ENCODE peak calls at places on chromosomes 2 and 18, in four cellular contexts. One of them, this sample, is unnamed. For H3K4me1, the result is how much of the 10 kb centered on the place peaks cover.

GRCh38 chr2:113175101-113175628 is 1.4 kb downstream of the PSD4 start:
- DNase-seq in HepG2: no peak
- DNase-seq in H1: no peak
- DNase-seq in GM12878: peak
- DNase-seq in this sample: no peak

GRCh38 chr2:63755216-63755615 is 86.5 kb upstream of the UGP2 start:
- DNase-seq in HepG2: no peak
- DNase-seq in H1: no peak
- DNase-seq in GM12878: no peak
- DNase-seq in this sample: no peak

GRCh38 chr18:79643049-79643765 is 36.4 kb upstream of the CTDP1 start:
- DNase-seq in HepG2: no peak
- DNase-seq in H1: no peak
- DNase-seq in GM12878: no peak
- DNase-seq in this sample: no peak

GRCh38 chr18:62324917-62325805 is at the start of gene TNFRSF11A:
- DNase-seq in HepG2: no peak
- DNase-seq in H1: peak
- DNase-seq in GM12878: no peak
- DNase-seq in this sample: no peak

GRCh38 chr2:217622205-217622621 is 380.6 kb downstream of the TNS1 start:
- DNase-seq in HepG2: peak
- DNase-seq in H1: no peak
- DNase-seq in GM12878: no peak
- DNase-seq in this sample: peak

GRCh38 chr2:130729311-130730299 is 735 bp downstream of the GPR148 start:
- DNase-seq in HepG2: no peak
- DNase-seq in H1: no peak
- DNase-seq in GM12878: no peak
- DNase-seq in this sample: no peak

GRCh38 chr2:47225061-47225783 is 70.1 kb upstream of the STPG4 start:
- DNase-seq in HepG2: peak
- DNase-seq in H1: no peak
- DNase-seq in GM12878: no peak
- DNase-seq in this sample: no peak

GRCh38 chr18:79863161-79863945 is 65.6 kb downstream of the KCNG2 start:
- DNase-seq in HepG2: no peak
- DNase-seq in H1: peak
- DNase-seq in GM12878: no peak
- DNase-seq in this sample: no peak

GRCh38 chr2:154455871-154456270 is 242.6 kb upstream of the KCNJ3 start:
- DNase-seq in HepG2: no peak
- DNase-seq in H1: no peak
- DNase-seq in GM12878: no peak
- DNase-seq in this sample: no peak

GRCh38 chr2:105934467-105934866 is 189.8 kb downstream of the NCK2 start:
- DNase-seq in HepG2: peak
- DNase-seq in H1: no peak
- DNase-seq in GM12878: no peak
- DNase-seq in this sample: no peak

GRCh38 chr2:190533175-190533967 is 1.2 kb downstream of the NEMP2 start:
- DNase-seq in HepG2: no peak
- DNase-seq in H1: no peak
- DNase-seq in GM12878: no peak
- DNase-seq in this sample: no peak

GRCh38 chr2:172211507-172211906 is 108.8 kb upstream of the DLX2 start:
- DNase-seq in HepG2: no peak
- DNase-seq in H1: no peak
- DNase-seq in GM12878: no peak
- DNase-seq in this sample: no peak

GRCh38 chr18:8930990-8931648 is 171.4 kb upstream of the NDUFV2 start:
- DNase-seq in HepG2: no peak
- DNase-seq in H1: no peak
- DNase-seq in GM12878: no peak
- DNase-seq in this sample: no peak

GRCh38 chr2:103991591-103991990 is 862.3 kb upstream of the POU3F3 start:
- DNase-seq in HepG2: peak
- DNase-seq in H1: no peak
- DNase-seq in GM12878: no peak
- DNase-seq in this sample: no peak

GRCh38 chr2:17476060-17476459 is 42.2 kb downstream of the RAD51AP2 start:
- DNase-seq in HepG2: no peak
- DNase-seq in H1: no peak
- DNase-seq in GM12878: no peak
- DNase-seq in this sample: no peak

GRCh38 chr2:48723125-48723524 is 32.4 kb downstream of the LHCGR start:
- DNase-seq in HepG2: no peak
- DNase-seq in H1: no peak
- DNase-seq in GM12878: no peak
- DNase-seq in this sample: no peak

GRCh38 chr2:172433169-172433568 is 5.8 kb downstream of the ITGA6 start:
- DNase-seq in HepG2: no peak
- DNase-seq in H1: no peak
- DNase-seq in GM12878: no peak
- DNase-seq in this sample: no peak

GRCh38 chr2:45826889-45827635 is 175.6 kb downstream of the PRKCE start:
- DNase-seq in HepG2: no peak
- DNase-seq in H1: no peak
- DNase-seq in GM12878: no peak
- DNase-seq in this sample: no peak

GRCh38 chr18:57910134-57910533 is 107.0 kb upstream of the ATP8B1 start:
- DNase-seq in HepG2: no peak
- DNase-seq in H1: no peak
- DNase-seq in GM12878: no peak
- DNase-seq in this sample: no peak

GRCh38 chr2:221500501-221501209 is 71.4 kb downstream of the EPHA4 start:
- DNase-seq in HepG2: no peak
- DNase-seq in H1: no peak
- DNase-seq in GM12878: no peak
- DNase-seq in this sample: no peak

GRCh38 chr2:234305846-234306245 is 191.0 kb downstream of the ARL4C start:
- DNase-seq in HepG2: no peak
- DNase-seq in H1: no peak
- DNase-seq in GM12878: no peak
- DNase-seq in this sample: no peak

GRCh38 chr18:29378739-29379138 is 1201.8 kb upstream of the CDH2 start:
- DNase-seq in HepG2: no peak
- DNase-seq in H1: no peak
- DNase-seq in GM12878: no peak
- DNase-seq in this sample: no peak

GRCh38 chr2:241156997-241157441 is 6.8 kb downstream of the PPP1R7 start:
- DNase-seq in HepG2: no peak
- DNase-seq in H1: no peak
- DNase-seq in GM12878: no peak
- DNase-seq in this sample: no peak

GRCh38 chr2:28557389-28558119 is 61.7 kb downstream of the PLB1 start:
- DNase-seq in HepG2: no peak
- DNase-seq in H1: no peak
- DNase-seq in GM12878: no peak
- DNase-seq in this sample: no peak

GRCh38 chr2:222318712-222319575 is 20.1 kb upstream of the PAX3 start:
- DNase-seq in HepG2: no peak
- DNase-seq in H1: peak
- DNase-seq in GM12878: no peak
- DNase-seq in this sample: no peak

GRCh38 chr2:25232248-25232825 is 64.0 kb upstream of the POMC start:
- DNase-seq in HepG2: no peak
- DNase-seq in H1: no peak
- DNase-seq in GM12878: no peak
- DNase-seq in this sample: no peak

GRCh38 chr2:66897181-66897580 is 462.3 kb downstream of the MEIS1 start:
- DNase-seq in HepG2: no peak
- DNase-seq in H1: no peak
- DNase-seq in GM12878: no peak
- DNase-seq in this sample: no peak

DNA sequence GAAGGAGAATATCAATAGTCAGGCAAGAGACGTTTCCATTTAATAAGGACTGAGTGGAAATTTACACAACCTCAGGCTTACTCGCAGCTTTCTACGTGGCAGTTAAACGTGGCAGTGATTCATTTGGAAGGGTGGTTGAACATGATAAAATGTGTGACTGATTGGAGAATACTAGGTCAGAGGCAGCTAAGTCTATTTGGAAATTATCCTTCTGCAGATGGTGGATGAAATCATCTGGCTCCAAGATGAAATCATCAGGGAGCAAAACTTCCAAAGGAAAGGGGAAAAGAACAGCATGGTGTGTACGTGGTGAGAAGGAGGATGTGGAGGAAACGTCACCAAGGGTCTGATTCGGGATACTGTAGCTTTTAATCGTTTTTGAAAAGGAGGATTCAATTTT is 47.8 kb downstream of the COL3A1 start:
- DNase-seq in HepG2: no peak
- DNase-seq in H1: no peak
- DNase-seq in GM12878: no peak
- DNase-seq in this sample: no peak
- TF ChIP-seq SUZ12 in HepG2: no peak
- TF ChIP-seq SUZ12 in H1: no peak
- TF ChIP-seq SUZ12 in GM12878: no peak
- TF ChIP-seq SUZ12 in this sample: no peak

DNA sequence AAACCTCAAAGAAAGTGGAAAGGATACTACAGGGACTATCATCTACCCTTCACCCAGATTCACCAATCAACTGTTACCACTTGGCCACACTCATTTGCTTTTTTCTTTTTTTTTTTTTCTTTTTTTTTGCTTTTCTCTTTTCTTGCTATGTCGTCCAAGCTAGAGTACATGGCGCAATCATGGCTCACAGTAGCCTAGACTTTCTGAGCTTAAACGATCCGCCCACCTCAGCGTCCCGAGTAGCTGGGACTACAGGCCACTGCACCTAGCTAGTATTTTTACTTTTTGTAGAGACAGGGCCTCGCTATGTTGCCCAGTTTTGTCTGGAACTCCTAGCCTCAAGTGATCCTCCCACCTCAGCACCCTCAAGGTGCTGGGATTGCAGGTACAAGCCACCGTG is 24.0 kb downstream of the BIN1 start:
- DNase-seq in HepG2: no peak
- DNase-seq in H1: no peak
- DNase-seq in GM12878: no peak
- DNase-seq in this sample: no peak
- H3K4me1 ChIP-seq in HepG2: under half
- H3K4me1 ChIP-seq in H1: under half
- H3K4me1 ChIP-seq in GM12878: half or more
- H3K4me1 ChIP-seq in this sample: half or more

GRCh38 chr18:23268641-23269040 is 133.4 kb downstream of the CABLES1 start:
- DNase-seq in HepG2: no peak
- DNase-seq in H1: no peak
- DNase-seq in GM12878: no peak
- DNase-seq in this sample: no peak

GRCh38 chr18:23269931-23270330 is 134.6 kb downstream of the CABLES1 start:
- DNase-seq in HepG2: no peak
- DNase-seq in H1: no peak
- DNase-seq in GM12878: no peak
- DNase-seq in this sample: no peak

GRCh38 chr18:23265691-23266399 is 130.6 kb downstream of the CABLES1 start:
- DNase-seq in HepG2: no peak
- DNase-seq in H1: no peak
- DNase-seq in GM12878: no peak
- DNase-seq in this sample: no peak

GRCh38 chr18:23267447-23267776 is 132.1 kb downstream of the CABLES1 start:
- DNase-seq in HepG2: no peak
- DNase-seq in H1: no peak
- DNase-seq in GM12878: no peak
- DNase-seq in this sample: no peak

DNA sequence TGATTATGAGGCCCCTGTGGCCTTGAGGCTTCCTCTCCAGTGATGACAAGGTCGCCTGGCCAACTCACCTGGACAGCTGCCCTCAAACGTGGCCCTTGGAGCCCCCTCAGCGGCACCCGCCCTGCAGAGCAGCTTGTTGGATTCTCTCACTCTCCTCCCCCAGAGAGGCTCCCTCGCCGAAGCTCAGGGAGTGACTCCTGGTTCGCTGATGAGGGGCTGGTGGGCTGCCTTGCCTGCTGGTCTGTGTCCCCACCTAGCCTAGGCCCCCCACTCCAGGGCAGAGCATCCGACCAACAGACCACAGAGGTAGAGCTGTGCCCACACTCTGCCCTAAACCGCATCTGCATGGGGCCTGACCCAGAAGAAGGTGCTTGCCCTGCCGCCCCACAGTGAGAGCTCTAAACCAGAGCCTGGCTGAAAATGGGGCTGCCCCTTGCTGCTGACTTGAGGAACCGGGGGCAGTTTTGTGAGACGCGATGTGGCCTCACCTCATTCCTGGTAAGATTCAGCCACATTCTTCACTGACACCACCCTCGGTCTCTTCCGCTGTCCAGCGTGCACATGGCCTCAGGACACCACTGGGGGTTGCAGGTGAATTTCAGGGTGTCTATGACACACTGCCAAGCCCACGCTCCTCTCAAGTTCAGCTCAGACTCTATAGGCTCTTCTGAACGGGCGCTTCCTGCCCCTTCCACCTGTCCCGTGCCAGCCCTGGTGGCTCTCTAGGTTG is 131.6 kb downstream of the CABLES1 start:
- DNase-seq in HepG2: no peak
- DNase-seq in H1: no peak
- DNase-seq in GM12878: no peak
- DNase-seq in this sample: no peak
- TF ChIP-seq SUZ12 in HepG2: no peak
- TF ChIP-seq SUZ12 in H1: no peak
- TF ChIP-seq SUZ12 in GM12878: no peak
- TF ChIP-seq SUZ12 in this sample: no peak

GRCh38 chr2:236748385-236748784 is 178.8 kb downstream of the ACKR3 start:
- DNase-seq in HepG2: no peak
- DNase-seq in H1: no peak
- DNase-seq in GM12878: no peak
- DNase-seq in this sample: no peak
- H3K4me1 ChIP-seq in HepG2: under half
- H3K4me1 ChIP-seq in H1: under half
- H3K4me1 ChIP-seq in GM12878: under half
- H3K4me1 ChIP-seq in this sample: under half

DNA sequence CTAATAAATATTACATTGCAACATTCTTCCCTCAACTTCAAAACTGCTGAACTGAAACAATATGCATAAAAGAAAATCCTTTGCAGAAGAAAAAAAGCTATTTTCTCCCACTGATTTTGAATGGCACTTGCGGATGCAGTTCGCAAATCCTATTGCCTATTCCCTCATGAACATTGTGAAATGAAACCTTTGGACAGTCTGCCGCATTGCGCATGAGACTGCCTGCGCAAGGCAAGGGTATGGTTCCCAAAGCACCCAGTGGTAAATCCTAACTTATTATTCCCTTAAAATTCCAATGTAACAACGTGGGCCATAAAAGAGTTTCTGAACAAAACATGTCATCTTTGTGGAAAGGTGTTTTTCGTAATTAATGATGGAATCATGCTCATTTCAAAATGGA is 8.4 kb downstream of the HOXD8 start:
- DNase-seq in HepG2: peak
- DNase-seq in H1: no peak
- DNase-seq in GM12878: no peak
- DNase-seq in this sample: no peak
- TF ChIP-seq SUZ12 in HepG2: no peak
- TF ChIP-seq SUZ12 in H1: no peak
- TF ChIP-seq SUZ12 in GM12878: no peak
- TF ChIP-seq SUZ12 in this sample: no peak

This sample was measured in NT2/D1.